ENCODE peak calls at places on chromosomes 6 and 20, in nine cellular contexts. A is heart left ventricle, L is right atrium auricular region, E is GM06990, Q is tibial artery, R is GM12864, H is fibroblast of lung, I is upper lobe of right lung, M is mucosa of descending colon. J is an unnamed sample.

GRCh38 chr20:61284752-61285151 is 32.7 kb downstream of the CDH4 start:
- DNase-seq in A (no peak), L (no peak), E (no peak), Q (no peak), R (no peak), H (no peak), I (no peak), M (no peak), J (no peak)

GRCh38 chr6:31042801-31043200 is 32.5 kb downstream of the MUC22 start:
- DNase-seq in A (peak), L (no peak), E (no peak), Q (no peak), R (no peak), H (peak), I (no peak), M (no peak), J (no peak)

GRCh38 chr6:41336824-41337223 is 1.4 kb downstream of the NCR2 start:
- DNase-seq in A (no peak), L (no peak), E (no peak), Q (no peak), R (no peak), H (no peak), I (no peak), M (no peak), J (no peak)

GRCh38 chr6:162082520-162082919 is 645.0 kb downstream of the PRKN start:
- DNase-seq in A (no peak), L (no peak), E (no peak), Q (no peak), R (no peak), H (no peak), I (no peak), M (no peak), J (no peak)

GRCh38 chr6:32327103-32327502 is 44.6 kb downstream of the TSBP1 start:
- DNase-seq in A (no peak), L (no peak), E (peak), Q (no peak), R (peak), H (no peak), I (no peak), M (no peak), J (no peak)

GRCh38 chr20:17985388-17986018 is 16.7 kb downstream of the MGME1 start:
- DNase-seq in A (no peak), L (peak), E (no peak), Q (no peak), R (no peak), H (no peak), I (no peak), M (no peak), J (no peak)

GRCh38 chr6:57048577-57048976 is 2.1 kb downstream of the KIAA1586 start:
- DNase-seq in A (no peak), L (no peak), E (no peak), Q (no peak), R (no peak), H (peak), I (no peak), M (no peak), J (no peak)

GRCh38 chr6:72675396-72675795 is 53.5 kb downstream of the KCNQ5 start:
- DNase-seq in A (no peak), L (no peak), E (no peak), Q (no peak), R (no peak), H (peak), I (no peak), M (no peak), J (no peak)

GRCh38 chr6:32369678-32370077 is 2.0 kb downstream of the TSBP1 start:
- DNase-seq in A (no peak), L (no peak), E (no peak), Q (no peak), R (no peak), H (peak), I (no peak), M (no peak), J (peak)

GRCh38 chr6:4776493-4776966 is 326 bp downstream of the CDYL start:
- DNase-seq in A (no peak), L (no peak), E (no peak), Q (peak), R (no peak), H (no peak), I (peak), M (peak), J (no peak)

DNA sequence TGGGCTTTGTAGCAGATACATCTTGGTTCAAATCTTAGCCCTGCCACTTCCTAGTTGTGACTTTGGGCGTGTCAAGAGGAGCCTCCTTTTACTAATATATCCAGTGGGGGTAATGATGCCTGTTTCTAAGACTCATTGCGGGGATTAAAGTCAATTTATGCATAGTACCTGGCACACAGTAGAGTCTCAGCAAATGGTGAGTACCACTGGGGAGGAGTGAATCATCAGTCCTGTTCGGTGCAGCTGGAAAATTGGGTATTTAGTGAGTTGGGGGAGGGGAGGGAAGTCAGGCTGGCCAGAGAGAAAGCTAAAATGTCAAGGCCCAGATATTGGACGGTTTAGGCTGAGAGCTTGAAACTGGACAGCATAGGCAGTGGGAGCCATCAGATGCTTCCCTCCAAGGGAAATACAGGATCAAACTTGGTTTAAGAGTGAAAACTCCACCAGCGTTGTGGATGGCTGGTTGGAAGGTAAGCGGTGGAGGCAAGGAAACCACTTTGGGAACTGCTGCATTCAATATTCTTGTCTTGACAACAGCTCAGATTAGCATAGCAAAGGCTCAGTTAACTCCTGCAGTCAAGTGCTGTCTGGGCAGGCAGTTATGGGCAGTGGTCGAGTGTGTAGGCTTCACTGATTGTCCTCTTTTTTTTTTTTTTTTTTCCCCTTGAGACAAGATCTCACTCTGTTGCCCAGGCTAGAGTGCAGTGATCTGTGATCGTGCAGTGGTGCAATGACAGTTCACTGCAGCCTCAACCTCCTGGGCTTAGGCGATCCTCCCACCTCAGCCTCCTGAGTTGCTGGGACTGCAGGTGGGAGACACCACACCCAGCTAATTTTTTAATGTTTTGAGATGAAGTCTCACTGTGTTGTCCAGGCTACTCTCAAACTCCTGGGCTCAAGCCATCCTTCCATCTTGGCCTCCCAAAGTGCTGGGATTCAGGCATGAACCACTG is 12.9 kb downstream of the PPP1R16B start:
- DNase-seq in A (no peak), L (no peak), E (no peak), Q (no peak), R (no peak), H (no peak), I (no peak), M (no peak), J (no peak)
- H3K4me3 ChIP-seq in A (no peak), L (no peak), E (no peak), Q (no peak), R (no peak), H (no peak), I (no peak), M (no peak), J (no peak)

GRCh38 chr20:290081-290831 is at the start of gene C20orf96:
- DNase-seq in A (peak), L (peak), E (peak), Q (peak), R (peak), H (peak), I (peak), M (peak), J (peak)
- TF ChIP-seq CTCF in A (peak), L (no peak), E (peak), Q (peak), R (peak), H (peak), I (peak), M (peak), J (peak)

GRCh38 chr6:160349837-160350236 is 1.7 kb downstream of the SLC22A3 start:
- DNase-seq in A (no peak), L (no peak), E (no peak), Q (no peak), R (no peak), H (no peak), I (no peak), M (no peak), J (no peak)
- H3K4me3 ChIP-seq in A (peak), L (peak), E (no peak), Q (peak), R (no peak), H (no peak), I (peak), M (no peak), J (peak)

GRCh38 chr20:51452091-51452613 is 90.4 kb downstream of the NFATC2 start:
- DNase-seq in A (no peak), L (no peak), E (no peak), Q (no peak), R (no peak), H (no peak), I (no peak), M (no peak), J (no peak)
- TF ChIP-seq CTCF in A (no peak), L (no peak), E (no peak), Q (no peak), R (no peak), H (no peak), I (no peak), M (no peak), J (no peak)

GRCh38 chr20:40606237-40606636 is 82.8 kb downstream of the MAFB start:
- DNase-seq in A (no peak), L (no peak), E (no peak), Q (no peak), R (no peak), H (no peak), I (no peak), M (no peak), J (no peak)

GRCh38 chr20:40607927-40608326 is 81.1 kb downstream of the MAFB start:
- DNase-seq in A (no peak), L (no peak), E (no peak), Q (no peak), R (no peak), H (no peak), I (no peak), M (no peak), J (no peak)

GRCh38 chr20:40606660-40607059 is 82.4 kb downstream of the MAFB start:
- DNase-seq in A (no peak), L (no peak), E (no peak), Q (no peak), R (no peak), H (no peak), I (no peak), M (no peak), J (no peak)

GRCh38 chr20:40603057-40603651 is 85.9 kb downstream of the MAFB start:
- DNase-seq in A (no peak), L (no peak), E (no peak), Q (no peak), R (no peak), H (no peak), I (no peak), M (no peak), J (no peak)

DNA sequence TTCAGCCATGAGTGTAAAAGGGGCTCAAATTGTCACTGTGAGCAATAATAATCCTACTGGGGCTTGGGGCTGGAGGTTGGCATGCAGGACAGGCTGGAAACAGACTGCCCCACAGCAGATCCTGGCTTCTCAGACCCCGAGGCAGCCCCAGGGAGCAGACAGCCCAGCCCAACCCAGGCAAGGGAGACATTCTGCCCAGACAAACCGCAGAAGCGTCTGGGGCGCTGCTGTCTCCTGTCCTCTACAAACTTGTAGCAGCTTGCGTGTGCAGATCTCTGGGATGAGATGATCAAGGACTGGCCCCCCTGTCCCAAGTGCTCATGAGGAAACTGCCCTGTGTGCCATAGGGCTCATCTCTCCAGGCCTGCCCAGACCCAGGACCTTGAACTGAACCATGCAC is 84.6 kb downstream of the MAFB start:
- DNase-seq in A (no peak), L (no peak), E (no peak), Q (no peak), R (no peak), H (no peak), I (no peak), M (no peak), J (no peak)
- H3K4me3 ChIP-seq in A (no peak), L (no peak), E (no peak), Q (no peak), R (no peak), H (no peak), I (no peak), M (no peak), J (no peak)

GRCh38 chr6:34855463-34855862 is 32.4 kb downstream of the TAF11 start:
- DNase-seq in A (no peak), L (no peak), E (no peak), Q (no peak), R (no peak), H (no peak), I (no peak), M (no peak), J (no peak)
- TF ChIP-seq CTCF in A (no peak), L (no peak), E (no peak), Q (no peak), R (no peak), H (no peak), I (no peak), M (no peak), J (no peak)

GRCh38 chr6:121557146-121557545 is 121.7 kb downstream of the GJA1 start:
- DNase-seq in A (no peak), L (no peak), E (no peak), Q (no peak), R (no peak), H (no peak), I (no peak), M (no peak), J (no peak)
- H3K4me3 ChIP-seq in A (no peak), L (no peak), E (no peak), Q (no peak), R (no peak), H (no peak), I (no peak), M (no peak), J (no peak)

DNA sequence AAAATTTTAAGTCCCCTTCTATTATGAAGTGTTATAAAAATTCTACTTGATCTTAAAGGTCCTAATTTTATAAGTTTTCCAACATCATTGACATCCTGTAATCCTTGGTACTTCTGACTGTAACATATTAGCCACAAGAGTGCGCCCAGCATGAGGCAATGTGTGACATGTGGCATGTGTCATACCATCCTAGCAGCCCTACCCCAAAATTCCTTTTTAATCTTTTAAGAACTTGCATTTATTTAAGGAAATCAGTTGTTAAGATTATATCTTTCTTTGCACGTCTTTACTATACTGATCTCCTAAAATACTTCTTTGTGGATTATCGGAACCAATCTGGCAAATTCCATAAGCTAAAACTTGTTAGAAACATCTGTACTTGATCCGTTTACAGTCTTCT is 167.1 kb upstream of the SLC24A3 start:
- DNase-seq in A (no peak), L (no peak), E (no peak), Q (no peak), R (no peak), H (no peak), I (no peak), M (no peak), J (no peak)
- TF ChIP-seq CTCF in A (no peak), L (no peak), E (no peak), Q (no peak), R (no peak), H (no peak), I (no peak), M (no peak), J (no peak)

J was measured in astrocyte of the cerebellum.